ENCODE peak calls at places on chromosomes 1 and 21, in five cellular contexts. One of them, this sample, is unnamed.

GRCh38 chr21:35646606-35647005 is 413.7 kb downstream of the SETD4 start:
- DNase-seq in body of pancreas: no peak
- DNase-seq in Peyer's patch: no peak
- DNase-seq in naive thymus-derived CD4-positive, alpha-beta T cell: no peak
- DNase-seq in pancreas: no peak
- DNase-seq in this sample: no peak

GRCh38 chr1:203034422-203035110 is 8.3 kb downstream of the PPFIA4 start:
- DNase-seq in body of pancreas: no peak
- DNase-seq in Peyer's patch: no peak
- DNase-seq in naive thymus-derived CD4-positive, alpha-beta T cell: no peak
- DNase-seq in pancreas: no peak
- DNase-seq in this sample: no peak

GRCh38 chr1:201178718-201179117 is 11.9 kb upstream of the IGFN1 start:
- DNase-seq in body of pancreas: no peak
- DNase-seq in Peyer's patch: no peak
- DNase-seq in naive thymus-derived CD4-positive, alpha-beta T cell: no peak
- DNase-seq in pancreas: no peak
- DNase-seq in this sample: no peak

GRCh38 chr1:236009857-236010256 is 55.0 kb downstream of the NID1 start:
- DNase-seq in body of pancreas: no peak
- DNase-seq in Peyer's patch: no peak
- DNase-seq in naive thymus-derived CD4-positive, alpha-beta T cell: no peak
- DNase-seq in pancreas: no peak
- DNase-seq in this sample: no peak

GRCh38 chr1:39927538-39927937 is 25.8 kb upstream of the MYCL start:
- DNase-seq in body of pancreas: no peak
- DNase-seq in Peyer's patch: peak; percentile 75
- DNase-seq in naive thymus-derived CD4-positive, alpha-beta T cell: no peak
- DNase-seq in pancreas: no peak
- DNase-seq in this sample: no peak

GRCh38 chr1:50023292-50024159 is at the start of gene AGBL4:
- DNase-seq in body of pancreas: peak; percentile 76
- DNase-seq in Peyer's patch: peak; percentile 63
- DNase-seq in naive thymus-derived CD4-positive, alpha-beta T cell: no peak
- DNase-seq in pancreas: peak; percentile 89
- DNase-seq in this sample: peak; percentile 70

GRCh38 chr1:47594627-47595026 is 156.8 kb downstream of the FOXD2 start:
- DNase-seq in body of pancreas: no peak
- DNase-seq in Peyer's patch: no peak
- DNase-seq in naive thymus-derived CD4-positive, alpha-beta T cell: no peak
- DNase-seq in pancreas: no peak
- DNase-seq in this sample: no peak

GRCh38 chr1:27342391-27342777 is 562 bp downstream of the SYTL1 start:
- DNase-seq in body of pancreas: no peak
- DNase-seq in Peyer's patch: no peak
- DNase-seq in naive thymus-derived CD4-positive, alpha-beta T cell: peak; percentile 35
- DNase-seq in pancreas: no peak
- DNase-seq in this sample: no peak

GRCh38 chr1:115190766-115191165 is 101.5 kb upstream of the TSPAN2 start:
- DNase-seq in body of pancreas: no peak
- DNase-seq in Peyer's patch: no peak
- DNase-seq in naive thymus-derived CD4-positive, alpha-beta T cell: no peak
- DNase-seq in pancreas: no peak
- DNase-seq in this sample: no peak

GRCh38 chr21:45871616-45872236 is 109.8 kb upstream of the COL6A1 start:
- DNase-seq in body of pancreas: no peak
- DNase-seq in Peyer's patch: no peak
- DNase-seq in naive thymus-derived CD4-positive, alpha-beta T cell: no peak
- DNase-seq in pancreas: no peak
- DNase-seq in this sample: no peak

GRCh38 chr1:236287757-236288619 is 6.2 kb upstream of the ERO1B start:
- DNase-seq in body of pancreas: peak; percentile 68
- DNase-seq in Peyer's patch: no peak
- DNase-seq in naive thymus-derived CD4-positive, alpha-beta T cell: no peak
- DNase-seq in pancreas: no peak
- DNase-seq in this sample: peak; percentile 62

GRCh38 chr1:209652873-209653401 is 712 bp upstream of the LAMB3 start:
- DNase-seq in body of pancreas: peak; percentile 99
- DNase-seq in Peyer's patch: peak; percentile 90
- DNase-seq in naive thymus-derived CD4-positive, alpha-beta T cell: peak; percentile 16
- DNase-seq in pancreas: peak; percentile 97
- DNase-seq in this sample: no peak

GRCh38 chr21:45719177-45719802 is 75.8 kb downstream of the PCBP3 start:
- DNase-seq in body of pancreas: no peak
- DNase-seq in Peyer's patch: no peak
- DNase-seq in naive thymus-derived CD4-positive, alpha-beta T cell: no peak
- DNase-seq in pancreas: no peak
- DNase-seq in this sample: no peak

GRCh38 chr1:200379940-200380588 is 29.8 kb downstream of the ZNF281 start:
- DNase-seq in body of pancreas: no peak
- DNase-seq in Peyer's patch: no peak
- DNase-seq in naive thymus-derived CD4-positive, alpha-beta T cell: no peak
- DNase-seq in pancreas: no peak
- DNase-seq in this sample: no peak

GRCh38 chr1:244545511-244545910 is 84.4 kb downstream of the CATSPERE start:
- DNase-seq in body of pancreas: no peak
- DNase-seq in Peyer's patch: no peak
- DNase-seq in naive thymus-derived CD4-positive, alpha-beta T cell: no peak
- DNase-seq in pancreas: no peak
- DNase-seq in this sample: no peak

GRCh38 chr1:35935436-35935835 is 4.5 kb downstream of the AGO3 start:
- DNase-seq in body of pancreas: no peak
- DNase-seq in Peyer's patch: no peak
- DNase-seq in naive thymus-derived CD4-positive, alpha-beta T cell: no peak
- DNase-seq in pancreas: no peak
- DNase-seq in this sample: no peak

GRCh38 chr1:42932442-42932941 is 26.2 kb downstream of the SLC2A1 start:
- DNase-seq in body of pancreas: no peak
- DNase-seq in Peyer's patch: peak; percentile 44
- DNase-seq in naive thymus-derived CD4-positive, alpha-beta T cell: no peak
- DNase-seq in pancreas: no peak
- DNase-seq in this sample: no peak

GRCh38 chr21:42171091-42172053 is 47.6 kb upstream of the ABCG1 start:
- DNase-seq in body of pancreas: no peak
- DNase-seq in Peyer's patch: peak; percentile 86
- DNase-seq in naive thymus-derived CD4-positive, alpha-beta T cell: no peak
- DNase-seq in pancreas: no peak
- DNase-seq in this sample: no peak

GRCh38 chr1:12170263-12170671 is 3.5 kb downstream of the TNFRSF1B start:
- DNase-seq in body of pancreas: no peak
- DNase-seq in Peyer's patch: peak; percentile 76
- DNase-seq in naive thymus-derived CD4-positive, alpha-beta T cell: no peak
- DNase-seq in pancreas: no peak
- DNase-seq in this sample: no peak

DNA sequence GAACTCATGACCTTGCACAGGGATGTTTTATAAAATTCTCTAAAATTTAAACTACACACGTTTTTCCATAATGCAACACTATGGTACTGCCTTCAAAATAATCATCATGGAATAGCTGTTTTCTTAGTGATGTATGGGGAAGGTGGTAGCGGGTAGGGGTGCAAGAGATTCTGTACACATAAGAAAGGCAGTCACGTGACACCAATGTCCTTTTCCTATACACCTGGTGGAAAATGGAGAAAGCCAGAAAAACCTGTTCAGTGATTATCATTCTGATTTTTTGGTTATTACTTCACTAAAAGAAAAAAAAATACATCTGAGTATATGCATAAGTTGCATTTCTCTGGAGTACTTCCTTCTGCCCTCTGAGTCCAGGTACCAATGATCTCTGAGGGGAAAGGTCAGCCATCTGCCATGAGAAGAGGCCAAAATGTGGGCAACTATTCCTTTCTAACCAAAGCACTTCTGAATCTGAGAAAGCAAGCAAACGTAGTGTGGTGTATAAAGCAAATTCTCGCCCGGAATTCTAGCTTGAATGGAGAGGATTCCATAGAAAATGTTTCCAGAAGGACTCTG is 137.4 kb downstream of the RERE start:
- DNase-seq in body of pancreas: no peak
- DNase-seq in Peyer's patch: no peak
- DNase-seq in naive thymus-derived CD4-positive, alpha-beta T cell: no peak
- DNase-seq in pancreas: no peak
- DNase-seq in this sample: no peak
- H3K9me3 ChIP-seq in body of pancreas: no peaks in the 10 kb centered on the region
- H3K9me3 ChIP-seq in Peyer's patch: no peaks in the 10 kb centered on the region
- H3K9me3 ChIP-seq in naive thymus-derived CD4-positive, alpha-beta T cell: no peaks in the 10 kb centered on the region
- H3K9me3 ChIP-seq in pancreas: no peaks in the 10 kb centered on the region
- H3K9me3 ChIP-seq in this sample: no peaks in the 10 kb centered on the region

DNA sequence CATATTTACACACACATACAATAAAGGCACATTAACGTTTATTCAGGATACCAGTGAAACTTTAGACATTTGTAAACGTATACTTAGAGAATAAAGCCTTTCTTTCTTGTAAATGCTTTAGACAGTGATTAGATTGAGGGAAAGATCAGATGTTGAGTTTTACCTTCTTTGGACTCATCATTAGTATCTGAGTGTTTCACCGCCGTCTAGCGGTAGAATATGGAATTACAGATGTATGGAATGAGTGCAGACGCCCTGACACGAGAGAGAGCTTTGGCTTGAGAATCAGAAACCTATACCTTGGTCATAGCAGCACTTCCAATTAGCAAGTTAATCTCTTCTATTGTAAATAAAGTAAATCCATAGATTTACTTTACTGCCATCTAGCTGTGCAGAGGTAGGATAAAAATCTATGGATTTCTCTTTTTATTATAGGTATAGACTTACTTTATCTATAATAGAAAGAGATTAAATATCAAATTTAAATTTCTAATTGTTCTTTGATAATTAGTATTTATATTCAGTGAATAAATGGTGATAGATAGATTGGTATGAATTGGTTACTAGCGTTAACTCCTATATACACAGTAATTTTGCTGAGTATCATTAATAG is 12.6 kb downstream of the FLG2 start:
- DNase-seq in body of pancreas: peak; percentile 45
- DNase-seq in Peyer's patch: no peak
- DNase-seq in naive thymus-derived CD4-positive, alpha-beta T cell: peak; percentile 59
- DNase-seq in pancreas: no peak
- DNase-seq in this sample: peak; percentile 70
- H3K9me3 ChIP-seq in body of pancreas: no peaks in the 10 kb centered on the region
- H3K9me3 ChIP-seq in Peyer's patch: no peaks in the 10 kb centered on the region
- H3K9me3 ChIP-seq in naive thymus-derived CD4-positive, alpha-beta T cell: no peaks in the 10 kb centered on the region
- H3K9me3 ChIP-seq in pancreas: no peaks in the 10 kb centered on the region
- H3K9me3 ChIP-seq in this sample: no peaks in the 10 kb centered on the region

GRCh38 chr21:30684506-30684905 is 34.1 kb downstream of the KRTAP21-3 start:
- DNase-seq in body of pancreas: no peak
- DNase-seq in Peyer's patch: no peak
- DNase-seq in naive thymus-derived CD4-positive, alpha-beta T cell: no peak
- DNase-seq in pancreas: no peak
- DNase-seq in this sample: no peak

GRCh38 chr21:30689822-30690221 is 28.8 kb downstream of the KRTAP21-3 start:
- DNase-seq in body of pancreas: no peak
- DNase-seq in Peyer's patch: no peak
- DNase-seq in naive thymus-derived CD4-positive, alpha-beta T cell: no peak
- DNase-seq in pancreas: no peak
- DNase-seq in this sample: no peak
- H3K9me3 ChIP-seq in body of pancreas: no peaks in the 10 kb centered on the region
- H3K9me3 ChIP-seq in Peyer's patch: no peaks in the 10 kb centered on the region
- H3K9me3 ChIP-seq in naive thymus-derived CD4-positive, alpha-beta T cell: no peaks in the 10 kb centered on the region
- H3K9me3 ChIP-seq in pancreas: no peaks in the 10 kb centered on the region
- H3K9me3 ChIP-seq in this sample: peaks cover 7% of the 10 kb centered on the region

GRCh38 chr21:29279531-29279930 is 19.2 kb upstream of the BACH1 start:
- DNase-seq in body of pancreas: no peak
- DNase-seq in Peyer's patch: no peak
- DNase-seq in naive thymus-derived CD4-positive, alpha-beta T cell: no peak
- DNase-seq in pancreas: no peak
- DNase-seq in this sample: no peak
- H3K9me3 ChIP-seq in body of pancreas: no peaks in the 10 kb centered on the region
- H3K9me3 ChIP-seq in Peyer's patch: no peaks in the 10 kb centered on the region
- H3K9me3 ChIP-seq in naive thymus-derived CD4-positive, alpha-beta T cell: no peaks in the 10 kb centered on the region
- H3K9me3 ChIP-seq in pancreas: no peaks in the 10 kb centered on the region
- H3K9me3 ChIP-seq in this sample: no peaks in the 10 kb centered on the region

DNA sequence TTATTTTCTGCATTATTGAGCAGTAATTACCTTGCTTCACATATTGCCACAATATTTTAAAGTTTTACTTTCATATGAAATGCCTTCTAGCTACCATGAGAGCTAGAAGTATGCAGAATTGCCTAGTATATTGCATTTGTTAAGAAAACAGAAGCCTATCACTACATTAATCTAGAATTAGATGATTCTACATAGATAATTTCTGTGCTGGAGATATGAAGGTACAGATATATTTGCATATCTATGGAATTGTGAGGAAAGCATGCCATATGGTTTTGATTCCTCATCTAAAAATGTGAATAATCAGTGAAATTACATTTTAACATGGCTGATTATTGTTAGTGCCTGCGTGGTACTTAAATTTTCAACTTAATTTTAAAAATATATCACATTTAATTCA is 1418.3 kb downstream of the NCAM2 start:
- DNase-seq in body of pancreas: no peak
- DNase-seq in Peyer's patch: no peak
- DNase-seq in naive thymus-derived CD4-positive, alpha-beta T cell: no peak
- DNase-seq in pancreas: no peak
- DNase-seq in this sample: no peak
- H3K9me3 ChIP-seq in body of pancreas: no peaks in the 10 kb centered on the region
- H3K9me3 ChIP-seq in Peyer's patch: no peaks in the 10 kb centered on the region
- H3K9me3 ChIP-seq in naive thymus-derived CD4-positive, alpha-beta T cell: no peaks in the 10 kb centered on the region
- H3K9me3 ChIP-seq in pancreas: no peaks in the 10 kb centered on the region
- H3K9me3 ChIP-seq in this sample: no peaks in the 10 kb centered on the region

GRCh38 chr21:27126140-27126539 is 159.3 kb upstream of the ADAMTS5 start:
- DNase-seq in body of pancreas: no peak
- DNase-seq in Peyer's patch: no peak
- DNase-seq in naive thymus-derived CD4-positive, alpha-beta T cell: no peak
- DNase-seq in pancreas: no peak
- DNase-seq in this sample: no peak

GRCh38 chr21:27130152-27130551 is 163.3 kb upstream of the ADAMTS5 start:
- DNase-seq in body of pancreas: no peak
- DNase-seq in Peyer's patch: no peak
- DNase-seq in naive thymus-derived CD4-positive, alpha-beta T cell: no peak
- DNase-seq in pancreas: no peak
- DNase-seq in this sample: no peak

GRCh38 chr21:27129215-27129614 is 162.3 kb upstream of the ADAMTS5 start:
- DNase-seq in body of pancreas: no peak
- DNase-seq in Peyer's patch: no peak
- DNase-seq in naive thymus-derived CD4-positive, alpha-beta T cell: no peak
- DNase-seq in pancreas: no peak
- DNase-seq in this sample: no peak

GRCh38 chr21:27132270-27132669 is 165.4 kb upstream of the ADAMTS5 start:
- DNase-seq in body of pancreas: no peak
- DNase-seq in Peyer's patch: no peak
- DNase-seq in naive thymus-derived CD4-positive, alpha-beta T cell: no peak
- DNase-seq in pancreas: no peak
- DNase-seq in this sample: no peak

GRCh38 chr21:27129694-27130093 is 162.8 kb upstream of the ADAMTS5 start:
- DNase-seq in body of pancreas: no peak
- DNase-seq in Peyer's patch: no peak
- DNase-seq in naive thymus-derived CD4-positive, alpha-beta T cell: no peak
- DNase-seq in pancreas: no peak
- DNase-seq in this sample: no peak
- H3K9me3 ChIP-seq in body of pancreas: no peaks in the 10 kb centered on the region
- H3K9me3 ChIP-seq in Peyer's patch: no peaks in the 10 kb centered on the region
- H3K9me3 ChIP-seq in naive thymus-derived CD4-positive, alpha-beta T cell: no peaks in the 10 kb centered on the region
- H3K9me3 ChIP-seq in pancreas: no peaks in the 10 kb centered on the region
- H3K9me3 ChIP-seq in this sample: no peaks in the 10 kb centered on the region

This sample was measured in HAP-1.